ENCODE peak calls at places on chromosomes 1 and 21, in five cellular contexts. I is MM.1S, G is pancreas, E is neuronal stem cell, F is breast epithelium. W is an unnamed sample. For H3K4me1, the result is how much of the 10 kb centered on the place peaks cover.

GRCh38 chr1:86018311-86018923 is 138.2 kb downstream of the COL24A1 start:
- DNase-seq in I (peak), G (peak), E (peak), F (no peak), W (no peak)

GRCh38 chr1:112406771-112407170 is 10.8 kb downstream of the CTTNBP2NL start:
- DNase-seq in I (no peak), G (no peak), E (no peak), F (no peak), W (no peak)

GRCh38 chr1:24535778-24536177 is 20.1 kb upstream of the NCMAP start:
- DNase-seq in I (no peak), G (no peak), E (no peak), F (no peak), W (no peak)

GRCh38 chr1:56285554-56286402 is 293.6 kb downstream of the PLPP3 start:
- DNase-seq in I (no peak), G (no peak), E (no peak), F (no peak), W (no peak)

GRCh38 chr1:225441314-225442119 is 13.7 kb upstream of the LBR start:
- DNase-seq in I (peak), G (peak), E (no peak), F (no peak), W (no peak)

GRCh38 chr1:43414634-43415223 is 25.0 kb downstream of the SZT2 start:
- DNase-seq in I (peak), G (peak), E (peak), F (no peak), W (no peak)

GRCh38 chr1:156086256-156086662 is 4.0 kb upstream of the MEX3A start:
- DNase-seq in I (no peak), G (peak), E (no peak), F (peak), W (peak)

GRCh38 chr1:67749844-67750689 is 65.1 kb downstream of the GADD45A start:
- DNase-seq in I (peak), G (no peak), E (no peak), F (no peak), W (no peak)

GRCh38 chr1:6513296-6513928 is 21.9 kb upstream of the PLEKHG5 start:
- DNase-seq in I (peak), G (no peak), E (no peak), F (no peak), W (no peak)

GRCh38 chr1:153646672-153647374 is 11.7 kb upstream of the SNAPIN start:
- DNase-seq in I (no peak), G (peak), E (no peak), F (no peak), W (no peak)

GRCh38 chr21:43346551-43346950 is 80.4 kb downstream of the SIK1 start:
- DNase-seq in I (no peak), G (no peak), E (no peak), F (no peak), W (no peak)

GRCh38 chr1:179298952-179299351 is 5.4 kb downstream of the SOAT1 start:
- DNase-seq in I (no peak), G (no peak), E (no peak), F (no peak), W (no peak)

GRCh38 chr1:46681333-46682034 is 9.8 kb downstream of the TEX38 start:
- DNase-seq in I (no peak), G (no peak), E (no peak), F (no peak), W (no peak)

GRCh38 chr21:32990666-32991065 is 35.1 kb upstream of the OLIG2 start:
- DNase-seq in I (no peak), G (no peak), E (no peak), F (no peak), W (no peak)

GRCh38 chr1:210464519-210465039 is 135.9 kb downstream of the HHAT start:
- DNase-seq in I (no peak), G (no peak), E (no peak), F (no peak), W (no peak)

GRCh38 chr1:220691039-220691684 is 999 bp downstream of the C1orf115 start:
- DNase-seq in I (no peak), G (no peak), E (no peak), F (no peak), W (no peak)

GRCh38 chr21:41914965-41915364 is 35.8 kb upstream of the PRDM15 start:
- DNase-seq in I (no peak), G (no peak), E (no peak), F (no peak), W (peak)

GRCh38 chr1:8211620-8212442 is 106.1 kb upstream of the SLC45A1 start:
- DNase-seq in I (no peak), G (no peak), E (no peak), F (no peak), W (no peak)

GRCh38 chr1:233816348-233816747 is 88.1 kb upstream of the SLC35F3 start:
- DNase-seq in I (no peak), G (no peak), E (no peak), F (no peak), W (no peak)

GRCh38 chr21:44518684-44519083 is 21.3 kb downstream of the KRTAP10-1 start:
- DNase-seq in I (no peak), G (no peak), E (no peak), F (no peak), W (no peak)

GRCh38 chr1:64687725-64688285 is 57.1 kb upstream of the RAVER2 start:
- DNase-seq in I (no peak), G (no peak), E (no peak), F (no peak), W (no peak)

GRCh38 chr1:109312978-109313775 is 6.4 kb upstream of the MYBPHL start:
- DNase-seq in I (no peak), G (no peak), E (no peak), F (no peak), W (no peak)

GRCh38 chr1:211352985-211353515 is 26.4 kb downstream of the TRAF5 start:
- DNase-seq in I (peak), G (peak), E (no peak), F (peak), W (no peak)

GRCh38 chr21:35940074-35940927 is 120.0 kb downstream of the SETD4 start:
- DNase-seq in I (peak), G (peak), E (peak), F (no peak), W (peak)

GRCh38 chr1:19079983-19080472 is 123.6 kb upstream of the IFFO2 start:
- DNase-seq in I (no peak), G (no peak), E (no peak), F (no peak), W (no peak)

GRCh38 chr1:246319111-246319510 is 188.0 kb downstream of the SMYD3 start:
- DNase-seq in I (no peak), G (no peak), E (no peak), F (no peak), W (no peak)

GRCh38 chr1:29358183-29358582 is 121.9 kb downstream of the PTPRU start:
- DNase-seq in I (no peak), G (no peak), E (no peak), F (no peak), W (no peak)

GRCh38 chr1:8116892-8117262 is 90.8 kb upstream of the ERRFI1 start:
- DNase-seq in I (no peak), G (no peak), E (no peak), F (no peak), W (peak)

DNA sequence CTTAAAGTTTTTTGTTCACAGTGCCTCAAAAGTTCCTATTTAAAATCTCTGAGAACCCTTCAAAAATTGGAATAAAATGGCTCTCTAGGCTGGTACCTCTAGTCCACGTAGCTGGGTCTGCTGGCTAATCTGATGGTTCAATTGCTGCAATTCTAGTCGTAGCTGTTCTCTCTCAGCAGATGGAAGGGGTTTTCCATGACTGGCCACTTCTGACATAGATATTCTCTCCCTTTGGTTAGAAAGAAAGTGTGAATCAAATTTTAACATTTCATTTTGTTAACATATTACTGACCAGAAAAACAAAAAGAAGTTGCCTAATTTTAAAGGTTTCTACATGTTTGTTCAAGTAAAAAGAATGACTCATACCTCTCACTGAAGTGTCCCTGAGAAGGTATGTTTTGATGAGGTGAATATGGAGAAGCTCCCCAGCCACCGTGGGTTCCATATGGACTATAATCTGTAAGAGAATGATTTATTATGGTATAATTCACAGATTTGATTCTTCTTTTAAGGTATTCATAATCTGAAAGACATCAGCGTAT is 29.3 kb upstream of the SERPINC1 start:
- DNase-seq in I (no peak), G (no peak), E (no peak), F (no peak), W (no peak)
- H3K4me1 ChIP-seq in I (under half), G (under half), E (under half), F (under half), W (under half)

DNA sequence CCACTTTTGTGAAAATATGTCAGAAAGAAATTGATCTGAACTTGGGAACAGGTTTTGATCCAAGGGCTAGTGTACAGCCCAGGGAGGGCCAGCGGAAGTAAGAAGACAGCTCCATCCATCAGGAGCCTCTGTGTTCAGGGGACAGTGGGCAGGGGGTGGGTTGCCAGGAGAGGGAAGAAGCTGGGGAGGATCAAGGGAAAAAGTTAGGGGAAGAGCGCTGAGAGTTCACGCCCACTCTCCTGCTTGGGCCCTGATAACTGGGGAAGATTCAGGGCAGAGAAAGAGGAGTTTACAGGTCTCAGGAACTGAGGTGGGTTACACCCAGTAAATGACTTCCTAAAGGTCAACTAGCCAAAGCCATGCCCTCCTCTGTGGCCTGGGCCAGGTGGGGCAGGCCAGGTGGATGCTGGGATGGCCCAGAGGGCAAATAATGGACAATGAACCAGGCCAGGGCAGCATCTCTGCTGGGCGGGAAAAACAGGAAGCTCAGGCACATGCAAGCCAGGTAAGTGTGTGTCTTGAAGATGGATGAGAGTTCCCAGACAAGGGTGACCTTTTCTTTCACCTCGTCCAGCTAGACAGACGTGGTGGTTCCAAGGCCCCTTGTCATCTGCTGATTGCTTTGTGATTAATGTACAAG is 56.8 kb downstream of the MDM4 start:
- DNase-seq in I (no peak), G (no peak), E (no peak), F (no peak), W (no peak)
- H3K4me1 ChIP-seq in I (under half), G (under half), E (under half), F (under half), W (under half)

GRCh38 chr1:230151924-230152468 is 85.0 kb downstream of the GALNT2 start:
- DNase-seq in I (no peak), G (no peak), E (no peak), F (no peak), W (no peak)

GRCh38 chr1:230156068-230156467 is 89.0 kb downstream of the GALNT2 start:
- DNase-seq in I (no peak), G (no peak), E (no peak), F (no peak), W (no peak)

GRCh38 chr1:230152999-230153398 is 86.0 kb downstream of the GALNT2 start:
- DNase-seq in I (no peak), G (no peak), E (no peak), F (no peak), W (no peak)

GRCh38 chr1:230155021-230155420 is 88.0 kb downstream of the GALNT2 start:
- DNase-seq in I (no peak), G (no peak), E (no peak), F (no peak), W (no peak)

GRCh38 chr1:230153655-230154296 is 86.7 kb downstream of the GALNT2 start:
- DNase-seq in I (no peak), G (no peak), E (peak), F (no peak), W (no peak)
- H3K4me1 ChIP-seq in I (under half), G (half or more), E (under half), F (under half), W (under half)

DNA sequence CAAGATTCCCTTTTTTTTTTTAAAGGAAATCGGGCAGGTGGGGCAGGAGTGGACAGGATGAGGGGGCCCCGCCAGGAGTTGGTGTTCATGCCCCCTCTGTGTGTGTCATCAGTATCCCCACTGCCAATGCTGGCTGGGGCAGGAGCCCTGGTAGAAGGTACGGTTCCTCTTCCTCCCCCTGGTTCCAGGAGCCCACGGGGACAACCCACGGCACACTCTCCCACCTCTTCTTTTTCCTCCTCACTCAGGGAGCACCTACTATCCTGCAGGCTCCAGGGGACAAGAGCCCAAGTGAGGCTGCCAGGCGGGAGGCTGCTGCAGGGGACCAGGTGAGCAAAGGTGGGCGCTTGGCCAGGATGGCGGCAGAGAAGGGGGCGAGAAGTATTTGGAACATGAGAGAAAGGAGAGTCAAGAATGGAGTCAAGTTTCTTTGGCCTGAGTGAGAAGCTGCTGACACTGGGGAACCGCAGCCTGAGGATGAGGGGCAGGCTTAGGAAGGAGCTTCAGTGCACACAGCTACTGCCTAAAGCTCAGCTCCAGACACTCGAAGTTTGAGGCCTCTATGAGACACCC is 26.5 kb downstream of the ECE1 start:
- DNase-seq in I (no peak), G (no peak), E (no peak), F (no peak), W (no peak)
- H3K4me1 ChIP-seq in I (under half), G (under half), E (under half), F (under half), W (under half)

GRCh38 chr1:12480031-12480430 is 138.0 kb downstream of the DHRS3 start:
- DNase-seq in I (no peak), G (no peak), E (no peak), F (no peak), W (no peak)

GRCh38 chr1:12477301-12477700 is 140.7 kb downstream of the DHRS3 start:
- DNase-seq in I (no peak), G (no peak), E (no peak), F (no peak), W (no peak)

GRCh38 chr1:12479311-12479710 is 138.7 kb downstream of the DHRS3 start:
- DNase-seq in I (no peak), G (no peak), E (no peak), F (no peak), W (no peak)

GRCh38 chr1:12477936-12478611 is 139.9 kb downstream of the DHRS3 start:
- DNase-seq in I (no peak), G (peak), E (no peak), F (peak), W (peak)

DNA sequence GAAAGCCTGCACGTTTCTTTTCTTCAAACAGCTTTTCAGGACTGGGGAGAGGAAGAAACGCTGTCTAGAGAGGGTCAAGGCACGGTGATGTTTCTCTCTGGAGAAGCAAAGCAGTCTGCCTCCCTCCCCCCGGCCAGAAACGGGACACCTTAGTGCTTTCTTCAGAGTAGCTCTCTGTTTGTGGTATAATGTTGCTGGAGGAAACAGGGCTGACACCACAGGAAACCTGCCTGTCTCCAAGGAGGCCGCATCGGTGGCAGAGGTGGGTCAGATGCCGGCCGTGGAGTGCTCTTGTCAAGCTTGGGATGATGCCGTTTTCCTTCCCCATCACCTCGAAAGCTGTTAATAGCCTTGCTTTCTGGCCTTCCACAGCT is 139.4 kb downstream of the DHRS3 start:
- DNase-seq in I (no peak), G (no peak), E (no peak), F (no peak), W (no peak)
- H3K4me1 ChIP-seq in I (under half), G (half or more), E (under half), F (under half), W (under half)

DNA sequence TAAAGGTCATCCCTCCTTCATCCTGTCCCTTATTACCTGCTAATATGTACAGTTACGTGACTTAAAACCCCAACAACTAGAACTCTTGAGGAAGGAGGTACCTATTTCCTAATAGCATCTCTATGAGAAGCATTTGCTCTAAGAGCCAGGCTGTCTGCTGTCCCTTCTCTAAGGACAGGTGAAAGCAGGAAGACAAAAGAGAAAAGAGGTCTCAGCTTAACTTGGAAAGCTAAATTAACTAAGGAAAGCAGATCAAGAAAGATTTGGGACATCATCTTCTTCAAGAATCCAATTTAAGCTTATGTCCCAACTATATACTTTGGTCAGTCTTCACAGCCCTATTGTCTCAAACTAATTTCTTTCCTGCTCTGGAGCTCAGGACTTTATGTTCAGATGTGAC is 2.9 kb downstream of the EGLN1 start:
- DNase-seq in I (no peak), G (no peak), E (no peak), F (no peak), W (no peak)
- H3K4me1 ChIP-seq in I (under half), G (half or more), E (under half), F (under half), W (under half)

GRCh38 chr21:17269760-17270159 is 243.1 kb upstream of the CXADR start:
- DNase-seq in I (no peak), G (no peak), E (no peak), F (no peak), W (no peak)
- H3K4me1 ChIP-seq in I (under half), G (under half), E (under half), F (under half), W (under half)

W was measured in ovary.